ENCODE peak calls at places on chromosome 10, in seven cellular contexts. R is epithelial cell of esophagus; U is anterior cingulate cortex; P is bronchial epithelial cell; N is cardiac fibroblast; E is iPS-NIHi11; T is stimulated activated CD4-positive, alpha-beta T cell treated with anti-CD3 and anti-CD28 coated beads, Interleukin-12 subunit alpha, Interleukin-12 subunit beta, amount 100 ng/mL, for 48 hours. X is an unnamed sample.

GRCh38 chr10:132373241-132373955 is 23.6 kb upstream of the PWWP2B start:
- DNase-seq in R (no peak), U (no peak), P (no peak), N (no peak), E (no peak), T (no peak), X (no peak)

GRCh38 chr10:49321021-49321420 is 22.1 kb downstream of the C10orf71 start:
- DNase-seq in R (no peak), U (no peak), P (no peak), N (no peak), E (no peak), T (no peak), X (no peak)

GRCh38 chr10:75971402-75972211 is 540.2 kb downstream of the LRMDA start:
- DNase-seq in R (no peak), U (no peak), P (no peak), N (peak), E (no peak), T (no peak), X (no peak)

GRCh38 chr10:100670828-100671479 is 74.4 kb upstream of the PAX2 start:
- DNase-seq in R (no peak), U (no peak), P (no peak), N (no peak), E (peak), T (peak), X (peak)

GRCh38 chr10:50809596-50809995 is 69.9 kb downstream of the ASAH2B start:
- DNase-seq in R (peak), U (no peak), P (peak), N (peak), E (no peak), T (no peak), X (no peak)

GRCh38 chr10:86523348-86523747 is 1.8 kb upstream of the WAPL start:
- DNase-seq in R (peak), U (no peak), P (no peak), N (peak), E (no peak), T (no peak), X (no peak)

GRCh38 chr10:131311661-131312260 is at the start of gene TCERG1L:
- DNase-seq in R (no peak), U (peak), P (no peak), N (no peak), E (peak), T (no peak), X (no peak)

GRCh38 chr10:48505394-48506112 is 99.3 kb downstream of the ARHGAP22 start:
- DNase-seq in R (no peak), U (no peak), P (no peak), N (no peak), E (peak), T (no peak), X (no peak)

GRCh38 chr10:122853665-122854313 is 8.1 kb upstream of the CUZD1 start:
- DNase-seq in R (no peak), U (no peak), P (no peak), N (peak), E (no peak), T (no peak), X (no peak)

GRCh38 chr10:126247454-126247975 is 140.8 kb downstream of the ADAM12 start:
- DNase-seq in R (peak), U (no peak), P (peak), N (peak), E (peak), T (no peak), X (peak)

GRCh38 chr10:35635576-35635975 is 6.5 kb downstream of the FZD8 start:
- DNase-seq in R (peak), U (peak), P (peak), N (peak), E (peak), T (no peak), X (peak)

GRCh38 chr10:6199131-6199733 is 3.5 kb upstream of the PFKFB3 start:
- DNase-seq in R (no peak), U (no peak), P (no peak), N (no peak), E (peak), T (no peak), X (no peak)

GRCh38 chr10:93357680-93358079 is 124.5 kb downstream of the MYOF start:
- DNase-seq in R (peak), U (peak), P (no peak), N (peak), E (peak), T (no peak), X (no peak)

GRCh38 chr10:24669285-24669861 is 54.3 kb downstream of the ARHGAP21 start:
- DNase-seq in R (no peak), U (no peak), P (no peak), N (no peak), E (no peak), T (no peak), X (no peak)

GRCh38 chr10:72687035-72687434 is 4.9 kb upstream of the MCU start:
- DNase-seq in R (no peak), U (no peak), P (no peak), N (no peak), E (no peak), T (no peak), X (no peak)

GRCh38 chr10:22333667-22334282 is 11.5 kb upstream of the SPAG6 start:
- DNase-seq in R (no peak), U (no peak), P (no peak), N (no peak), E (peak), T (no peak), X (no peak)

GRCh38 chr10:131442271-131442670 is 130.8 kb upstream of the TCERG1L start:
- DNase-seq in R (no peak), U (no peak), P (no peak), N (no peak), E (no peak), T (no peak), X (no peak)

GRCh38 chr10:3805227-3805790 is 20.3 kb upstream of the KLF6 start:
- DNase-seq in R (peak), U (no peak), P (peak), N (peak), E (no peak), T (no peak), X (no peak)

GRCh38 chr10:12822374-12823170 is 178.9 kb downstream of the CCDC3 start:
- DNase-seq in R (no peak), U (peak), P (no peak), N (no peak), E (no peak), T (no peak), X (no peak)

X was measured in H54.